ENCODE peak calls at places on chromosomes 3 and 15, in ten cellular contexts. C is activated naive CD4-positive, alpha-beta T cell treated with Interleukin-2 at 50 U/mL for 16 hours; H is hypothalamus; K is SW480; Q is prostate gland; S is NCI-H1092; Y is globus pallidus; J is tibial nerve; A is left cardiac atrium; R is GM19239. P is an unnamed sample.

GRCh38 chr3:183260167-183260904 is 7.3 kb downstream of the B3GNT5 start:
- DNase-seq in C (no peak), H (no peak), K (no peak), Q (no peak), S (no peak), Y (peak), J (no peak), A (no peak), R (no peak), P (no peak)

GRCh38 chr3:63067999-63068645 is 192.9 kb upstream of the CADPS start:
- DNase-seq in C (no peak), H (no peak), K (peak), Q (no peak), S (no peak), Y (no peak), J (no peak), A (no peak), R (no peak), P (peak)

GRCh38 chr3:61743686-61744242 is 182.4 kb downstream of the PTPRG start:
- DNase-seq in C (no peak), H (no peak), K (no peak), Q (no peak), S (no peak), Y (no peak), J (no peak), A (no peak), R (no peak), P (no peak)

GRCh38 chr3:148211725-148212124 is 486.0 kb upstream of the AGTR1 start:
- DNase-seq in C (no peak), H (no peak), K (peak), Q (no peak), S (no peak), Y (no peak), J (no peak), A (no peak), R (no peak), P (no peak)

GRCh38 chr3:45612918-45613602 is 18.5 kb downstream of the LIMD1 start:
- DNase-seq in C (no peak), H (no peak), K (peak), Q (no peak), S (no peak), Y (peak), J (no peak), A (no peak), R (no peak), P (no peak)

GRCh38 chr3:171770689-171771620 is 39.3 kb downstream of the PLD1 start:
- DNase-seq in C (no peak), H (no peak), K (peak), Q (peak), S (no peak), Y (peak), J (no peak), A (peak), R (no peak), P (peak)

GRCh38 chr15:34496616-34497015 is 59.0 kb upstream of the GOLGA8A start:
- DNase-seq in C (no peak), H (no peak), K (no peak), Q (no peak), S (no peak), Y (no peak), J (no peak), A (no peak), R (no peak), P (no peak)

GRCh38 chr3:105835606-105836005 is 33.2 kb downstream of the CBLB start:
- DNase-seq in C (no peak), H (no peak), K (no peak), Q (no peak), S (no peak), Y (no peak), J (no peak), A (no peak), R (no peak), P (no peak)

GRCh38 chr3:113231391-113231790 is 20.0 kb downstream of the BOC start:
- DNase-seq in C (no peak), H (no peak), K (peak), Q (no peak), S (no peak), Y (no peak), J (no peak), A (no peak), R (no peak), P (peak)

GRCh38 chr3:172982731-172983364 is 158.2 kb downstream of the SPATA16 start:
- DNase-seq in C (no peak), H (no peak), K (peak), Q (no peak), S (no peak), Y (peak), J (no peak), A (no peak), R (no peak), P (peak)

GRCh38 chr3:106587581-106587980 is 718.8 kb upstream of the CBLB start:
- DNase-seq in C (no peak), H (no peak), K (no peak), Q (no peak), S (no peak), Y (no peak), J (no peak), A (no peak), R (no peak), P (no peak)

GRCh38 chr3:172592898-172593669 is 69.9 kb upstream of the TNFSF10 start:
- DNase-seq in C (peak), H (no peak), K (peak), Q (no peak), S (no peak), Y (no peak), J (no peak), A (no peak), R (no peak), P (no peak)

GRCh38 chr3:126551839-126552687 is 6.7 kb downstream of the C3orf22 start:
- DNase-seq in C (no peak), H (no peak), K (no peak), Q (no peak), S (no peak), Y (no peak), J (no peak), A (peak), R (no peak), P (no peak)

P was measured in ACHN.